ENCODE peak calls at places on chromosome 18, in six cellular contexts. E is AG04450; B is CD4-positive, alpha-beta memory T cell; Y is endodermal cell; N is hepatocyte; A is neural progenitor cell. J is an unnamed sample.

GRCh38 chr18:23584019-23584970 is 2.0 kb downstream of the NPC1 start:
- DNase-seq in A (no peak), N (no peak), E (no peak), Y (no peak), B (no peak), J (no peak)

GRCh38 chr18:48788378-48788777 is 162.4 kb downstream of the SMAD7 start:
- DNase-seq in N (no peak), A (no peak), E (no peak), B (no peak), Y (peak), J (no peak)

GRCh38 chr18:52588916-52589315 is 248.9 kb downstream of the DCC start:
- DNase-seq in N (no peak), B (no peak), A (no peak), Y (no peak), E (peak), J (no peak)

GRCh38 chr18:51463483-51464136 is 266.1 kb upstream of the MEX3C start:
- DNase-seq in B (no peak), A (no peak), N (no peak), E (no peak), Y (no peak), J (no peak)

GRCh38 chr18:32907656-32908441 is 135.0 kb upstream of the KLHL14 start:
- DNase-seq in A (no peak), Y (no peak), B (no peak), N (no peak), E (no peak), J (no peak)

GRCh38 chr18:32276256-32276655 is 86.4 kb downstream of the MEP1B start:
- DNase-seq in Y (no peak), B (no peak), A (no peak), E (no peak), N (no peak), J (no peak)

GRCh38 chr18:30376515-30376914 is 666.0 kb downstream of the DSC3 start:
- DNase-seq in N (no peak), E (no peak), Y (peak), A (peak), B (no peak), J (no peak)

GRCh38 chr18:48824231-48824970 is 126.4 kb downstream of the SMAD7 start:
- DNase-seq in Y (peak), B (no peak), N (no peak), E (no peak), A (no peak), J (no peak)

GRCh38 chr18:3541549-3542386 is 91.8 kb downstream of the TGIF1 start:
- DNase-seq in B (no peak), A (no peak), Y (no peak), N (no peak), E (no peak), J (no peak)

GRCh38 chr18:61308795-61309393 is 24.3 kb upstream of the CDH20 start:
- DNase-seq in A (peak), N (no peak), B (no peak), E (no peak), Y (no peak), J (no peak)

GRCh38 chr18:27599202-27599829 is 414.2 kb upstream of the CHST9 start:
- DNase-seq in N (peak), A (peak), Y (peak), B (no peak), E (no peak), J (no peak)

GRCh38 chr18:78607784-78608183 is 371.8 kb upstream of the SALL3 start:
- DNase-seq in A (no peak), N (no peak), Y (peak), E (no peak), B (no peak), J (no peak)

GRCh38 chr18:10715791-10716190 is 190.0 kb downstream of the NAPG start:
- DNase-seq in Y (no peak), B (no peak), A (no peak), N (peak), E (no peak), J (no peak)

GRCh38 chr18:62107881-62108280 is 79.0 kb downstream of the PIGN start:
- DNase-seq in A (no peak), E (no peak), B (no peak), Y (no peak), N (no peak), J (no peak)

GRCh38 chr18:23966909-23967308 is 47.6 kb upstream of the TTC39C start:
- DNase-seq in Y (no peak), E (no peak), A (no peak), B (no peak), N (no peak), J (no peak)

GRCh38 chr18:629303-630150 is 27.9 kb upstream of the TYMS start:
- DNase-seq in Y (no peak), B (no peak), N (no peak), E (no peak), A (no peak), J (no peak)

GRCh38 chr18:55401638-55402191 is 186.3 kb downstream of the TCF4 start:
- DNase-seq in N (peak), A (peak), B (no peak), Y (peak), E (peak), J (no peak)

GRCh38 chr18:55403555-55403954 is 184.4 kb downstream of the TCF4 start:
- DNase-seq in N (no peak), Y (no peak), E (no peak), A (no peak), B (no peak), J (no peak)

GRCh38 chr18:55400590-55401274 is 187.3 kb downstream of the TCF4 start:
- DNase-seq in B (no peak), Y (no peak), N (no peak), E (no peak), A (no peak), J (no peak)

GRCh38 chr18:55402731-55403405 is 185.1 kb downstream of the TCF4 start:
- DNase-seq in A (no peak), E (no peak), Y (no peak), B (no peak), N (no peak), J (no peak)

DNA sequence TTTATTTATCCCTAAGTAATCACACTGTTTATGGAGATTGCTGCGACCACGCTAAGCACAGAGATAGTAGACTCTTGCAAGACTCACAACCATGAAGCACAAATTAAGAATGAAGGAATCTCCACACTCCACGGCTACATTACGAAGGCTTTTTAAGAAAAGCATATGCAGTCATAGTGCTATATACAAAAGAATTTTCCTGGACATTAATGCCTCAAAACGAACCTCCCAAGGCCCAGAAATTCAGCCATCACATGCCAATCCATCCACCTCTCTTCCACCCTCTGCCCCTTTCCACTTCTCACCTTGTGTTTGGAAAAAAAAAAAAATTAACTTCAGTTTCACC is 186.7 kb downstream of the TCF4 start:
- DNase-seq in A (no peak), E (no peak), N (no peak), B (no peak), Y (no peak), J (no peak)
- H3K4me3 ChIP-seq in A (no peak), E (peak), N (no peak), B (no peak), Y (no peak), J (no peak)

GRCh38 chr18:12287684-12288405 is 20.2 kb upstream of the TUBB6 start:
- DNase-seq in Y (peak), N (peak), E (peak), B (no peak), A (peak), J (no peak)
- H3K4me3 ChIP-seq in Y (peak), N (peak), E (peak), B (no peak), A (peak), J (no peak)

DNA sequence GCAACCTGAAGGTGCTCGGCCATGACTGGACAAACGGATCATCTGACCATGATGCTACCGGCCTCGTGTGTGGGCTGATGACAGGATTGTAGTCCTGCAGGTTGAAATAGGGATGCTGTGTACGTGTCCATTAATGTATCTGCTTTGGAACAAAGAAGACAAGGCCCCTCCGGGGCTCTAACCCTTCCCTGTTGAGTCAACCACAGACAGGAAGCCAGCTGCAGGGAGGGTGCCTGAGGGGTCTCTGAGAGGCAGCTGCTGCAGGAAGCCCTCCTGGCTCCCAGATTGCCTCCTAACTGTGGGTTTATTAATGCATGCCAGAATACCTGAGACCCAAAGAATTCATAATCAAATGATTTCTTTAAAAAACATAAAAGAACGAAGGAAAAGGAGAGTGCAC is 140.4 kb downstream of the CELF4 start:
- DNase-seq in A (no peak), E (no peak), B (no peak), N (no peak), Y (no peak), J (no peak)
- H3K4me3 ChIP-seq in A (no peak), E (no peak), B (no peak), N (no peak), Y (no peak), J (no peak)

GRCh38 chr18:21743166-21743831 is 2.7 kb downstream of the MIB1 start:
- DNase-seq in A (no peak), Y (no peak), B (peak), N (no peak), E (no peak), J (no peak)

GRCh38 chr18:21747764-21748693 is 7.4 kb downstream of the MIB1 start:
- DNase-seq in E (no peak), B (no peak), Y (no peak), N (no peak), A (no peak), J (no peak)

GRCh38 chr18:21742323-21742687 is 1.7 kb downstream of the MIB1 start:
- DNase-seq in A (no peak), B (no peak), Y (no peak), N (peak), E (no peak), J (no peak)

GRCh38 chr18:21745234-21745633 is 4.6 kb downstream of the MIB1 start:
- DNase-seq in A (no peak), Y (no peak), B (no peak), E (no peak), N (no peak), J (peak)

DNA sequence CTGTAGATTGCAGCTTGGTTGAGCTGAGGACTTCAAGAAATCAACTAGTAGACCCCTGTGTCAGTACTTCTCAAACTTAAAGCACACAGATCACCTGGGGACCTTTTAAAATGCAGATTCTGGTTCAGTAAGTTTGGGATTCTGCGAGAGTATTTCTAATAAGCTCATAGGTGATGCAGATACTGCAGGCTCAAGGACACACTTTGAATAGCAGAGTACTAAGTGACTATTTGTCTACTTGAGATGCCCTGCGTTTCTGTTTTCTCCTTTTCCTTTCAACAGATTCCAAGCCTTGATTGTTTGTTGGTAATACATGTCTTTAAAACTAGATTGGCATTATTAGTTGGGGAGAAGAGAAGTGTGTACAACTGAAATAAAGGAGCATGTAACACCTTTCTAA is 6.7 kb downstream of the MIB1 start:
- DNase-seq in Y (no peak), B (no peak), A (no peak), N (no peak), E (no peak), J (no peak)
- H3K4me3 ChIP-seq in Y (peak), B (no peak), A (no peak), N (no peak), E (no peak), J (no peak)